ENCODE peak calls at places on chromosomes 12 and 14, in seven cellular contexts. One of them, this sample, is unnamed.

GRCh38 chr12:115507951-115508722 is 769.4 kb downstream of the MED13L start:
- DNase-seq in coronary artery: no peak
- DNase-seq in body of pancreas: no peak
- DNase-seq in CD8-positive, alpha-beta T cell: no peak
- DNase-seq in left ventricle myocardium inferior: peak
- DNase-seq in thoracic aorta: no peak
- DNase-seq in mucosa of descending colon: no peak
- DNase-seq in this sample: no peak

GRCh38 chr14:53432378-53432802 is 279.3 kb upstream of the DDHD1 start:
- DNase-seq in left ventricle myocardium inferior: no peak
- DNase-seq in mucosa of descending colon: no peak
- DNase-seq in thoracic aorta: no peak
- DNase-seq in body of pancreas: no peak
- DNase-seq in coronary artery: no peak
- DNase-seq in CD8-positive, alpha-beta T cell: no peak
- DNase-seq in this sample: no peak

GRCh38 chr12:121490401-121491257 is 90.2 kb downstream of the KDM2B start:
- DNase-seq in mucosa of descending colon: no peak
- DNase-seq in left ventricle myocardium inferior: no peak
- DNase-seq in coronary artery: no peak
- DNase-seq in CD8-positive, alpha-beta T cell: no peak
- DNase-seq in thoracic aorta: no peak
- DNase-seq in body of pancreas: no peak
- DNase-seq in this sample: no peak

GRCh38 chr14:61219673-61220072 is 61.5 kb downstream of the TMEM30B start:
- DNase-seq in thoracic aorta: no peak
- DNase-seq in coronary artery: no peak
- DNase-seq in CD8-positive, alpha-beta T cell: no peak
- DNase-seq in mucosa of descending colon: no peak
- DNase-seq in left ventricle myocardium inferior: no peak
- DNase-seq in body of pancreas: no peak
- DNase-seq in this sample: no peak

GRCh38 chr12:75446857-75447256 is 33.7 kb upstream of the GLIPR1 start:
- DNase-seq in left ventricle myocardium inferior: no peak
- DNase-seq in body of pancreas: no peak
- DNase-seq in thoracic aorta: no peak
- DNase-seq in coronary artery: no peak
- DNase-seq in mucosa of descending colon: no peak
- DNase-seq in CD8-positive, alpha-beta T cell: no peak
- DNase-seq in this sample: no peak

GRCh38 chr14:26187996-26188605 is 409.7 kb downstream of the NOVA1 start:
- DNase-seq in mucosa of descending colon: no peak
- DNase-seq in thoracic aorta: no peak
- DNase-seq in CD8-positive, alpha-beta T cell: no peak
- DNase-seq in left ventricle myocardium inferior: no peak
- DNase-seq in body of pancreas: no peak
- DNase-seq in coronary artery: no peak
- DNase-seq in this sample: no peak

GRCh38 chr14:63478024-63478423 is 65.2 kb downstream of the PPP2R5E start:
- DNase-seq in body of pancreas: no peak
- DNase-seq in coronary artery: no peak
- DNase-seq in left ventricle myocardium inferior: no peak
- DNase-seq in CD8-positive, alpha-beta T cell: no peak
- DNase-seq in mucosa of descending colon: no peak
- DNase-seq in thoracic aorta: no peak
- DNase-seq in this sample: no peak

GRCh38 chr12:69106482-69107118 is 132.8 kb upstream of the CPSF6 start:
- DNase-seq in CD8-positive, alpha-beta T cell: no peak
- DNase-seq in left ventricle myocardium inferior: no peak
- DNase-seq in thoracic aorta: no peak
- DNase-seq in body of pancreas: no peak
- DNase-seq in mucosa of descending colon: no peak
- DNase-seq in coronary artery: no peak
- DNase-seq in this sample: no peak

GRCh38 chr12:79886917-79887519 is 47.9 kb downstream of the PPP1R12A start:
- DNase-seq in mucosa of descending colon: no peak
- DNase-seq in thoracic aorta: no peak
- DNase-seq in coronary artery: no peak
- DNase-seq in body of pancreas: no peak
- DNase-seq in CD8-positive, alpha-beta T cell: no peak
- DNase-seq in left ventricle myocardium inferior: no peak
- DNase-seq in this sample: no peak

GRCh38 chr12:17335487-17335886 is 729.5 kb upstream of the LMO3 start:
- DNase-seq in mucosa of descending colon: no peak
- DNase-seq in CD8-positive, alpha-beta T cell: no peak
- DNase-seq in thoracic aorta: no peak
- DNase-seq in coronary artery: no peak
- DNase-seq in left ventricle myocardium inferior: no peak
- DNase-seq in body of pancreas: no peak
- DNase-seq in this sample: no peak

GRCh38 chr12:49059385-49060232 is 985 bp downstream of the KMT2D start:
- DNase-seq in thoracic aorta: no peak
- DNase-seq in CD8-positive, alpha-beta T cell: no peak
- DNase-seq in coronary artery: peak
- DNase-seq in left ventricle myocardium inferior: no peak
- DNase-seq in mucosa of descending colon: no peak
- DNase-seq in body of pancreas: no peak
- DNase-seq in this sample: no peak

GRCh38 chr12:4191642-4192041 is 81.9 kb upstream of the CCND2 start:
- DNase-seq in body of pancreas: no peak
- DNase-seq in mucosa of descending colon: no peak
- DNase-seq in left ventricle myocardium inferior: no peak
- DNase-seq in coronary artery: no peak
- DNase-seq in thoracic aorta: no peak
- DNase-seq in CD8-positive, alpha-beta T cell: no peak
- DNase-seq in this sample: no peak

GRCh38 chr12:124477109-124477915 is 90.1 kb downstream of the NCOR2 start:
- DNase-seq in coronary artery: no peak
- DNase-seq in body of pancreas: no peak
- DNase-seq in thoracic aorta: no peak
- DNase-seq in mucosa of descending colon: no peak
- DNase-seq in left ventricle myocardium inferior: no peak
- DNase-seq in CD8-positive, alpha-beta T cell: no peak
- DNase-seq in this sample: peak

GRCh38 chr14:54818201-54819133 is 84.2 kb downstream of the GCH1 start:
- DNase-seq in mucosa of descending colon: no peak
- DNase-seq in thoracic aorta: no peak
- DNase-seq in CD8-positive, alpha-beta T cell: no peak
- DNase-seq in coronary artery: no peak
- DNase-seq in left ventricle myocardium inferior: no peak
- DNase-seq in body of pancreas: peak
- DNase-seq in this sample: no peak

GRCh38 chr12:50690923-50691322 is 73.0 kb upstream of the ATF1 start:
- DNase-seq in body of pancreas: peak
- DNase-seq in CD8-positive, alpha-beta T cell: no peak
- DNase-seq in thoracic aorta: no peak
- DNase-seq in mucosa of descending colon: no peak
- DNase-seq in coronary artery: no peak
- DNase-seq in left ventricle myocardium inferior: peak
- DNase-seq in this sample: no peak

GRCh38 chr14:97253756-97254155 is 456.6 kb downstream of the VRK1 start:
- DNase-seq in thoracic aorta: no peak
- DNase-seq in coronary artery: no peak
- DNase-seq in left ventricle myocardium inferior: no peak
- DNase-seq in body of pancreas: no peak
- DNase-seq in mucosa of descending colon: no peak
- DNase-seq in CD8-positive, alpha-beta T cell: no peak
- DNase-seq in this sample: no peak

GRCh38 chr14:101078892-101079221 is 175.3 kb upstream of the RTL1 start:
- DNase-seq in CD8-positive, alpha-beta T cell: no peak
- DNase-seq in left ventricle myocardium inferior: no peak
- DNase-seq in coronary artery: no peak
- DNase-seq in thoracic aorta: no peak
- DNase-seq in mucosa of descending colon: no peak
- DNase-seq in body of pancreas: no peak
- DNase-seq in this sample: no peak

GRCh38 chr12:9760699-9761406 is at the start of gene CD69:
- DNase-seq in thoracic aorta: no peak
- DNase-seq in body of pancreas: no peak
- DNase-seq in left ventricle myocardium inferior: no peak
- DNase-seq in coronary artery: no peak
- DNase-seq in mucosa of descending colon: no peak
- DNase-seq in CD8-positive, alpha-beta T cell: peak
- DNase-seq in this sample: peak

GRCh38 chr14:61872452-61872851 is 110.2 kb downstream of the SNAPC1 start:
- DNase-seq in coronary artery: no peak
- DNase-seq in left ventricle myocardium inferior: no peak
- DNase-seq in CD8-positive, alpha-beta T cell: no peak
- DNase-seq in body of pancreas: no peak
- DNase-seq in thoracic aorta: no peak
- DNase-seq in mucosa of descending colon: no peak
- DNase-seq in this sample: no peak

GRCh38 chr14:93231129-93231979 is 24.3 kb downstream of the UBR7 start:
- DNase-seq in CD8-positive, alpha-beta T cell: no peak
- DNase-seq in mucosa of descending colon: no peak
- DNase-seq in coronary artery: no peak
- DNase-seq in left ventricle myocardium inferior: peak
- DNase-seq in body of pancreas: peak
- DNase-seq in thoracic aorta: no peak
- DNase-seq in this sample: no peak

GRCh38 chr14:32382704-32383103 is 53.6 kb downstream of the AKAP6 start:
- DNase-seq in CD8-positive, alpha-beta T cell: no peak
- DNase-seq in mucosa of descending colon: no peak
- DNase-seq in body of pancreas: no peak
- DNase-seq in coronary artery: no peak
- DNase-seq in thoracic aorta: no peak
- DNase-seq in left ventricle myocardium inferior: no peak
- DNase-seq in this sample: no peak

GRCh38 chr14:100838493-100839440 is 12.8 kb downstream of the MEG3 start:
- DNase-seq in mucosa of descending colon: no peak
- DNase-seq in thoracic aorta: no peak
- DNase-seq in coronary artery: no peak
- DNase-seq in left ventricle myocardium inferior: no peak
- DNase-seq in body of pancreas: no peak
- DNase-seq in CD8-positive, alpha-beta T cell: no peak
- DNase-seq in this sample: no peak

GRCh38 chr14:96055065-96055752 is 16.0 kb downstream of the C14orf132 start:
- DNase-seq in body of pancreas: no peak
- DNase-seq in CD8-positive, alpha-beta T cell: no peak
- DNase-seq in mucosa of descending colon: no peak
- DNase-seq in thoracic aorta: no peak
- DNase-seq in left ventricle myocardium inferior: no peak
- DNase-seq in coronary artery: no peak
- DNase-seq in this sample: no peak

GRCh38 chr12:113136990-113137511 is 1.5 kb upstream of the RASAL1 start:
- DNase-seq in coronary artery: no peak
- DNase-seq in CD8-positive, alpha-beta T cell: no peak
- DNase-seq in mucosa of descending colon: peak
- DNase-seq in left ventricle myocardium inferior: no peak
- DNase-seq in thoracic aorta: no peak
- DNase-seq in body of pancreas: no peak
- DNase-seq in this sample: no peak

GRCh38 chr12:113136128-113136989 is 798 bp upstream of the RASAL1 start:
- DNase-seq in CD8-positive, alpha-beta T cell: peak
- DNase-seq in mucosa of descending colon: peak
- DNase-seq in left ventricle myocardium inferior: no peak
- DNase-seq in body of pancreas: no peak
- DNase-seq in thoracic aorta: no peak
- DNase-seq in coronary artery: no peak
- DNase-seq in this sample: peak

GRCh38 chr12:113134521-113134951 is 1.0 kb downstream of the RASAL1 start:
- DNase-seq in thoracic aorta: no peak
- DNase-seq in coronary artery: no peak
- DNase-seq in left ventricle myocardium inferior: no peak
- DNase-seq in body of pancreas: no peak
- DNase-seq in CD8-positive, alpha-beta T cell: no peak
- DNase-seq in mucosa of descending colon: no peak
- DNase-seq in this sample: no peak

GRCh38 chr12:113133036-113133435 is 2.5 kb downstream of the RASAL1 start:
- DNase-seq in coronary artery: no peak
- DNase-seq in left ventricle myocardium inferior: no peak
- DNase-seq in CD8-positive, alpha-beta T cell: no peak
- DNase-seq in thoracic aorta: no peak
- DNase-seq in mucosa of descending colon: no peak
- DNase-seq in body of pancreas: no peak
- DNase-seq in this sample: no peak

GRCh38 chr12:113135178-113136127 is at the start of gene RASAL1:
- DNase-seq in mucosa of descending colon: peak
- DNase-seq in coronary artery: no peak
- DNase-seq in CD8-positive, alpha-beta T cell: peak
- DNase-seq in thoracic aorta: no peak
- DNase-seq in left ventricle myocardium inferior: no peak
- DNase-seq in body of pancreas: peak
- DNase-seq in this sample: no peak
- TF ChIP-seq CTCF in mucosa of descending colon: peak
- TF ChIP-seq CTCF in coronary artery: no peak
- TF ChIP-seq CTCF in CD8-positive, alpha-beta T cell: peak
- TF ChIP-seq CTCF in thoracic aorta: no peak
- TF ChIP-seq CTCF in left ventricle myocardium inferior: peak
- TF ChIP-seq CTCF in body of pancreas: peak
- TF ChIP-seq CTCF in this sample: peak

GRCh38 chr14:92106095-92106937 is at the start of gene ATXN3:
- DNase-seq in body of pancreas: peak
- DNase-seq in CD8-positive, alpha-beta T cell: peak
- DNase-seq in coronary artery: peak
- DNase-seq in thoracic aorta: peak
- DNase-seq in mucosa of descending colon: peak
- DNase-seq in left ventricle myocardium inferior: peak
- DNase-seq in this sample: peak
- TF ChIP-seq CTCF in body of pancreas: peak
- TF ChIP-seq CTCF in CD8-positive, alpha-beta T cell: peak
- TF ChIP-seq CTCF in coronary artery: peak
- TF ChIP-seq CTCF in thoracic aorta: peak
- TF ChIP-seq CTCF in mucosa of descending colon: peak
- TF ChIP-seq CTCF in left ventricle myocardium inferior: peak
- TF ChIP-seq CTCF in this sample: peak

DNA sequence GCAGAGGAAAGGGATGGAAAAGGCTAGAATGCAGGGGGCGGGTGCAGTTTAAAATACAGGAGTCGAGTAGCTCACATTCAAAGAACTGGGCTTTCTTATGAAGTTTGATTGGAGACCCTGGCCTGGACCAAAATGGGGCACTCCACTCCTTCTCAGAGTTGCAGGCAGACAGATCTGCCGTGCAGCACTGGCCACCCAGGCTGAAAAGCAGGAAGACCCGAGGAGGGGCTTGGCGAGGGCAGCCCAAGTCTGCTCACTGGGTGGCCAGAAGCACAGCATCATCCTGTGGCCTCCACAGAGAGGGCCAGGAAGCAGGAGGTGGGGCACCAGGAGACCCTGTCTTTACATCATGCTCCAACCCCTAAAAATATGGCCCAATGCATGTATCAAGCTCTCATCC is 109.1 kb upstream of the BCL2L14 start:
- DNase-seq in CD8-positive, alpha-beta T cell: no peak
- DNase-seq in body of pancreas: no peak
- DNase-seq in coronary artery: no peak
- DNase-seq in left ventricle myocardium inferior: no peak
- DNase-seq in mucosa of descending colon: no peak
- DNase-seq in thoracic aorta: no peak
- DNase-seq in this sample: no peak
- TF ChIP-seq CTCF in CD8-positive, alpha-beta T cell: no peak
- TF ChIP-seq CTCF in body of pancreas: no peak
- TF ChIP-seq CTCF in coronary artery: no peak
- TF ChIP-seq CTCF in left ventricle myocardium inferior: no peak
- TF ChIP-seq CTCF in mucosa of descending colon: no peak
- TF ChIP-seq CTCF in thoracic aorta: no peak
- TF ChIP-seq CTCF in this sample: no peak

GRCh38 chr12:22169281-22169824 is 123.3 kb downstream of the CMAS start:
- DNase-seq in mucosa of descending colon: no peak
- DNase-seq in CD8-positive, alpha-beta T cell: no peak
- DNase-seq in body of pancreas: no peak
- DNase-seq in thoracic aorta: no peak
- DNase-seq in coronary artery: no peak
- DNase-seq in left ventricle myocardium inferior: no peak
- DNase-seq in this sample: no peak

GRCh38 chr12:22172501-22172900 is 126.5 kb downstream of the CMAS start:
- DNase-seq in coronary artery: no peak
- DNase-seq in body of pancreas: no peak
- DNase-seq in CD8-positive, alpha-beta T cell: no peak
- DNase-seq in left ventricle myocardium inferior: no peak
- DNase-seq in thoracic aorta: no peak
- DNase-seq in mucosa of descending colon: no peak
- DNase-seq in this sample: no peak

GRCh38 chr12:22173154-22173553 is 127.1 kb downstream of the CMAS start:
- DNase-seq in coronary artery: no peak
- DNase-seq in mucosa of descending colon: no peak
- DNase-seq in left ventricle myocardium inferior: no peak
- DNase-seq in thoracic aorta: no peak
- DNase-seq in body of pancreas: no peak
- DNase-seq in CD8-positive, alpha-beta T cell: no peak
- DNase-seq in this sample: no peak
- TF ChIP-seq CTCF in coronary artery: no peak
- TF ChIP-seq CTCF in mucosa of descending colon: no peak
- TF ChIP-seq CTCF in left ventricle myocardium inferior: no peak
- TF ChIP-seq CTCF in thoracic aorta: no peak
- TF ChIP-seq CTCF in body of pancreas: no peak
- TF ChIP-seq CTCF in CD8-positive, alpha-beta T cell: no peak
- TF ChIP-seq CTCF in this sample: no peak

This sample was measured in CD14-positive monocyte.